ENCODE peak calls at places on chromosomes 6 and 20, in five cellular contexts. One of them, this sample, is unnamed.

GRCh38 chr20:33689973-33690372 is 3.8 kb upstream of the E2F1 start:
- ATAC-seq in K562: peak
- ATAC-seq in GM12878: no peak
- ATAC-seq in HepG2: no peak
- ATAC-seq in upper lobe of left lung: no peak
- ATAC-seq in this sample: no peak

GRCh38 chr6:15952231-15953151 is 176.4 kb upstream of the MYLIP start:
- ATAC-seq in K562: no peak
- ATAC-seq in HepG2: no peak
- ATAC-seq in GM12878: peak
- ATAC-seq in upper lobe of left lung: no peak
- ATAC-seq in this sample: no peak

GRCh38 chr6:133835901-133836300 is 53.0 kb upstream of the TCF21 start:
- ATAC-seq in K562: no peak
- ATAC-seq in GM12878: no peak
- ATAC-seq in HepG2: no peak
- ATAC-seq in upper lobe of left lung: no peak
- ATAC-seq in this sample: no peak

GRCh38 chr20:56875052-56875663 is 246.1 kb downstream of the TFAP2C start:
- ATAC-seq in GM12878: no peak
- ATAC-seq in HepG2: peak
- ATAC-seq in K562: no peak
- ATAC-seq in upper lobe of left lung: peak
- ATAC-seq in this sample: peak

GRCh38 chr6:32436995-32437836 is 2.5 kb upstream of the HLA-DRA start:
- ATAC-seq in GM12878: peak
- ATAC-seq in HepG2: no peak
- ATAC-seq in upper lobe of left lung: peak
- ATAC-seq in K562: no peak
- ATAC-seq in this sample: peak

GRCh38 chr20:42338274-42339172 is 720.3 kb upstream of the CHD6 start:
- ATAC-seq in upper lobe of left lung: no peak
- ATAC-seq in GM12878: no peak
- ATAC-seq in HepG2: no peak
- ATAC-seq in K562: no peak
- ATAC-seq in this sample: peak

GRCh38 chr6:5590187-5590586 is 328.9 kb downstream of the FARS2 start:
- ATAC-seq in HepG2: no peak
- ATAC-seq in upper lobe of left lung: peak
- ATAC-seq in K562: no peak
- ATAC-seq in GM12878: no peak
- ATAC-seq in this sample: no peak

GRCh38 chr6:41284726-41285125 is 1.8 kb downstream of the TREM1 start:
- ATAC-seq in GM12878: no peak
- ATAC-seq in HepG2: no peak
- ATAC-seq in upper lobe of left lung: peak
- ATAC-seq in K562: no peak
- ATAC-seq in this sample: no peak

GRCh38 chr20:20668639-20669038 is 43.8 kb downstream of the RALGAPA2 start:
- ATAC-seq in GM12878: peak
- ATAC-seq in HepG2: no peak
- ATAC-seq in upper lobe of left lung: peak
- ATAC-seq in K562: no peak
- ATAC-seq in this sample: no peak

GRCh38 chr20:48066256-48066655 is 281.0 kb upstream of the SULF2 start:
- ATAC-seq in GM12878: no peak
- ATAC-seq in upper lobe of left lung: no peak
- ATAC-seq in HepG2: no peak
- ATAC-seq in K562: no peak
- ATAC-seq in this sample: no peak

GRCh38 chr20:62860391-62860923 is 1.2 kb downstream of the TCFL5 start:
- ATAC-seq in K562: no peak
- ATAC-seq in upper lobe of left lung: no peak
- ATAC-seq in HepG2: peak
- ATAC-seq in GM12878: no peak
- ATAC-seq in this sample: no peak

GRCh38 chr6:142008016-142008735 is 124.5 kb upstream of the GJE1 start:
- ATAC-seq in K562: no peak
- ATAC-seq in upper lobe of left lung: no peak
- ATAC-seq in GM12878: no peak
- ATAC-seq in HepG2: no peak
- ATAC-seq in this sample: no peak

GRCh38 chr20:24998631-24999445 is 6.3 kb upstream of the APMAP start:
- ATAC-seq in HepG2: no peak
- ATAC-seq in K562: no peak
- ATAC-seq in GM12878: peak
- ATAC-seq in upper lobe of left lung: no peak
- ATAC-seq in this sample: peak

GRCh38 chr6:3939559-3939958 is 90.4 kb downstream of the FAM50B start:
- ATAC-seq in HepG2: peak
- ATAC-seq in upper lobe of left lung: no peak
- ATAC-seq in K562: peak
- ATAC-seq in GM12878: no peak
- ATAC-seq in this sample: no peak

GRCh38 chr6:42099340-42100028 is 42.9 kb downstream of the C6orf132 start:
- ATAC-seq in upper lobe of left lung: peak
- ATAC-seq in K562: peak
- ATAC-seq in GM12878: no peak
- ATAC-seq in HepG2: peak
- ATAC-seq in this sample: peak

GRCh38 chr6:138321934-138322333 is 55.8 kb upstream of the SMIM28 start:
- ATAC-seq in GM12878: no peak
- ATAC-seq in upper lobe of left lung: no peak
- ATAC-seq in HepG2: no peak
- ATAC-seq in K562: no peak
- ATAC-seq in this sample: no peak

GRCh38 chr6:7723554-7723953 is 2.3 kb upstream of the BMP6 start:
- ATAC-seq in upper lobe of left lung: no peak
- ATAC-seq in HepG2: no peak
- ATAC-seq in GM12878: no peak
- ATAC-seq in K562: no peak
- ATAC-seq in this sample: no peak

GRCh38 chr20:61312909-61313308 is 60.8 kb downstream of the CDH4 start:
- ATAC-seq in GM12878: no peak
- ATAC-seq in HepG2: no peak
- ATAC-seq in upper lobe of left lung: no peak
- ATAC-seq in K562: no peak
- ATAC-seq in this sample: no peak

GRCh38 chr20:61314326-61315010 is 62.4 kb downstream of the CDH4 start:
- ATAC-seq in GM12878: no peak
- ATAC-seq in K562: no peak
- ATAC-seq in HepG2: no peak
- ATAC-seq in upper lobe of left lung: no peak
- ATAC-seq in this sample: no peak

GRCh38 chr20:61313396-61313795 is 61.3 kb downstream of the CDH4 start:
- ATAC-seq in GM12878: no peak
- ATAC-seq in HepG2: no peak
- ATAC-seq in upper lobe of left lung: no peak
- ATAC-seq in K562: no peak
- ATAC-seq in this sample: no peak

GRCh38 chr20:61316351-61316750 is 64.3 kb downstream of the CDH4 start:
- ATAC-seq in upper lobe of left lung: no peak
- ATAC-seq in K562: no peak
- ATAC-seq in GM12878: no peak
- ATAC-seq in HepG2: no peak
- ATAC-seq in this sample: no peak

DNA sequence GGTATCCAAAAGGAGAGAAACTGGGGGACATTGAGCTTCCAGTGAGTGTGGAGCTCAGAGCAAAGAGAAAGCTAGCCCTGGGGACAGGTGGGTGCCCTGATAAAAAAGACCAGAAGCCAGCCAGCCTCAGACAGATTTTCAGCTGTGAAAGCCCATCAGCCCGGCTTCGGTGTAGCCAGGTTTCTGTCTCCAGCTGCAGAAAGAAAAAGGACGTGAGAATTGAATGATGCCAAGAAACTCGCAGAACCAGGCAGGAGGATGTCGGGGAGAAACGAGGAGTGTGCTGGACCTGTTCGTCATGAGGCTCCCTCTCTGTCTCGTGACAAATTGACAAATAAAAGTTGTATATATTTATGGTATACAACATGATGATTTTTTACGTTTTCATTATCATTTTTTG is 63.3 kb downstream of the CDH4 start:
- ATAC-seq in K562: no peak
- ATAC-seq in upper lobe of left lung: no peak
- ATAC-seq in HepG2: no peak
- ATAC-seq in GM12878: no peak
- ATAC-seq in this sample: no peak
- H3K4me3 ChIP-seq in K562: no peak
- H3K4me3 ChIP-seq in upper lobe of left lung: no peak
- H3K4me3 ChIP-seq in HepG2: no peak
- H3K4me3 ChIP-seq in GM12878: no peak
- H3K4me3 ChIP-seq in this sample: no peak

GRCh38 chr6:11142296-11143027 is 30.9 kb upstream of the ERVFRD-1 start:
- ATAC-seq in K562: no peak
- ATAC-seq in GM12878: no peak
- ATAC-seq in HepG2: no peak
- ATAC-seq in upper lobe of left lung: no peak
- ATAC-seq in this sample: no peak

GRCh38 chr6:11140061-11140460 is 28.5 kb upstream of the ERVFRD-1 start:
- ATAC-seq in K562: no peak
- ATAC-seq in GM12878: no peak
- ATAC-seq in upper lobe of left lung: no peak
- ATAC-seq in HepG2: no peak
- ATAC-seq in this sample: no peak

GRCh38 chr6:11144393-11144829 is 32.9 kb upstream of the ERVFRD-1 start:
- ATAC-seq in upper lobe of left lung: peak
- ATAC-seq in GM12878: peak
- ATAC-seq in HepG2: peak
- ATAC-seq in K562: peak
- ATAC-seq in this sample: peak

GRCh38 chr6:11146117-11146826 is 34.7 kb upstream of the ERVFRD-1 start:
- ATAC-seq in upper lobe of left lung: no peak
- ATAC-seq in HepG2: no peak
- ATAC-seq in GM12878: no peak
- ATAC-seq in K562: no peak
- ATAC-seq in this sample: no peak

GRCh38 chr6:11143394-11144371 is 32.2 kb upstream of the ERVFRD-1 start:
- ATAC-seq in HepG2: peak
- ATAC-seq in K562: peak
- ATAC-seq in upper lobe of left lung: peak
- ATAC-seq in GM12878: no peak
- ATAC-seq in this sample: peak
- TF ChIP-seq POLR2AphosphoS5 in HepG2: no peak
- TF ChIP-seq POLR2AphosphoS5 in K562: no peak
- TF ChIP-seq POLR2AphosphoS5 in upper lobe of left lung: peak
- TF ChIP-seq POLR2AphosphoS5 in GM12878: no peak
- TF ChIP-seq POLR2AphosphoS5 in this sample: no peak

DNA sequence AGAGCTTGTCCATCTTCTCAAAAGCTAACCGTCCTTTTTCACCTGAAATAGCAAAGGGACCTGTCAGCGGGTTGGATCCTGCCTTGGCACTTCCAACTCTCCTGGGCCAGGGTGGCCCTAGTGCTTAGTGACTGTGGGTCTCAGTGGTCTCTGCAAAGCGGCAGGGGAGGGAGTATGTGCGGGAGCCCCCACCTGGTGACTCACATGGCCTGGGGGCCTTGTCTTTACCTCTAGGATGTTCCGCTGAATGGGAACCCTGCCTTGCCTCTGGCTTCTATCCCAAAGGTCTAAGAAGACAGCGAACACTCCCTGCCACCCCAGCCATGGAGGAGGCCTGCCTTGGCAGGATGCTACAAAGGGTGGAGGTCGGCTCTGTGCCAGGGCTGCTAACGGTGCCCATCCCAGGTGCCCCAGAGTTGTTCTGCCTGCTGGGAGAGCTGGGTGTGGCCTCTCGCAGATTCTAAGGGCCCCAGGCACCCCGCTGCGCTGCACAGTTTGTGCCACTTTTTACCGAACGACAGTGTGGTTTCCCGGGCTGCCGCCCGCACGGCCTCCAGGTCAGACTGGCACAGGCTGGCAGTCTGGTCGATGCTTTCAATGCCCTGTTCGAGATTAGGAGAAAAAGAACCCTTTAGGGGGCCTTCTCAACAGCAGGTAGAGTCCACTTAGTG is 77.2 kb downstream of the PTPN1 start:
- ATAC-seq in GM12878: no peak
- ATAC-seq in HepG2: no peak
- ATAC-seq in upper lobe of left lung: no peak
- ATAC-seq in K562: no peak
- ATAC-seq in this sample: no peak
- TF ChIP-seq EP300 in GM12878: no peak
- TF ChIP-seq EP300 in HepG2: no peak
- TF ChIP-seq EP300 in upper lobe of left lung: no peak
- TF ChIP-seq EP300 in K562: no peak
- TF ChIP-seq EP300 in this sample: no peak

DNA sequence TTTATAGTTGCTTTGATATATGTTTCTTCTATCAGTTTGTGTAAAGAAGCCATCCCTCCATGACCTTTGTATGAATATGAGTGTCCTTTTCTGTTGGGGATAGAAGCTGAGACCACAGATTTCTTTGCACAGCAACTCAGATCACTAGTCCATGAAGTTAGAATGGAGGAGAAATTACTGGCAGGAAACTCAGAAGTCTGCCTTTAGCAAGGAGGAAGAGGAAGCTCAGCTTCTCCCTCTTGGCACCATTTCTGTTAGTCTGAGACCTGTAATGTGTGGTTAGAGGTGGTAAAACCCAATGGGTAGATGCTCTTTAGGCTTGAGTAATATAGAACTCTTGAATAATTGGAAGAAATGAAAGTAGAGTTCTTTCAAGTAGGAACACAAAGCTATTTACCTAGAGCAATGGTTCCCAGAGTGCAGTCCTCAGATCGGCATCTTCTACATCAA is 995.3 kb upstream of the FLRT3 start:
- ATAC-seq in HepG2: no peak
- ATAC-seq in K562: no peak
- ATAC-seq in upper lobe of left lung: no peak
- ATAC-seq in GM12878: peak
- ATAC-seq in this sample: no peak
- H3K4me3 ChIP-seq in HepG2: no peak
- H3K4me3 ChIP-seq in K562: no peak
- H3K4me3 ChIP-seq in upper lobe of left lung: no peak
- H3K4me3 ChIP-seq in GM12878: peak
- H3K4me3 ChIP-seq in this sample: no peak